ENCODE peak calls at places on chromosomes 7 and 10, in nine cellular contexts. G, B, O, H, W, M, N, A and T are unnamed samples.

GRCh38 chr10:70348228-70348850 is 34.1 kb downstream of the LRRC20 start:
- DNase-seq in G (no peak), B (peak; percentile 39), O (no peak), H (no peak), W (no peak), M (peak; percentile 44), N (no peak), A (peak; percentile 39), T (no peak)

GRCh38 chr7:36391436-36392198 is 2.0 kb downstream of the ANLN start:
- DNase-seq in G (no peak), B (no peak), O (no peak), H (peak; percentile 24), W (no peak), M (no peak), N (no peak), A (no peak), T (no peak)

GRCh38 chr7:138834583-138834982 is 36.6 kb upstream of the ATP6V0A4 start:
- DNase-seq in G (no peak), B (no peak), O (no peak), H (no peak), W (no peak), M (no peak), N (no peak), A (no peak), T (no peak)

GRCh38 chr10:117175901-117176534 is 21.3 kb upstream of the KCNK18 start:
- DNase-seq in G (peak; percentile 86), B (peak; percentile 91), O (peak; percentile 71), H (peak; percentile 68), W (peak; percentile 85), M (peak; percentile 78), N (peak; percentile 35), A (peak; percentile 80), T (no peak)

GRCh38 chr7:23012797-23013714 is 874 bp downstream of the HYCC1 start:
- DNase-seq in G (peak; percentile 86), B (no peak), O (peak; percentile 46), H (no peak), W (peak; percentile 15), M (peak; percentile 76), N (no peak), A (no peak), T (no peak)

GRCh38 chr7:42237891-42238531 is 1.0 kb upstream of the GLI3 start:
- DNase-seq in G (peak; percentile 89), B (peak; percentile 81), O (peak; percentile 83), H (peak; percentile 51), W (peak; percentile 49), M (peak; percentile 95), N (peak; percentile 81), A (no peak), T (no peak)

GRCh38 chr10:130021373-130021950 is 57.4 kb upstream of the EBF3 start:
- DNase-seq in G (no peak), B (peak; percentile 20), O (peak; percentile 58), H (peak; percentile 87), W (no peak), M (no peak), N (no peak), A (no peak), T (no peak)

GRCh38 chr10:114239117-114239993 is at the start of gene VWA2:
- DNase-seq in G (no peak), B (no peak), O (peak; percentile 47), H (no peak), W (peak; percentile 57), M (no peak), N (peak; percentile 34), A (peak; percentile 76), T (no peak)

GRCh38 chr7:2199956-2200583 is 32.7 kb downstream of the MAD1L1 start:
- DNase-seq in G (no peak), B (no peak), O (no peak), H (no peak), W (no peak), M (no peak), N (no peak), A (no peak), T (no peak)

GRCh38 chr7:35975851-35976454 is 175.1 kb downstream of the SEPTIN7 start:
- DNase-seq in G (no peak), B (peak; percentile 81), O (no peak), H (peak; percentile 77), W (peak; percentile 31), M (no peak), N (no peak), A (no peak), T (no peak)

GRCh38 chr10:114259825-114260224 is 20.8 kb downstream of the VWA2 start:
- DNase-seq in G (peak; percentile 88), B (peak; percentile 36), O (peak; percentile 81), H (peak; percentile 21), W (no peak), M (no peak), N (no peak), A (no peak), T (no peak)

GRCh38 chr7:128427289-128427891 is 17.6 kb upstream of the IMPDH1 start:
- DNase-seq in G (no peak), B (peak; percentile 68), O (no peak), H (peak; percentile 58), W (no peak), M (no peak), N (no peak), A (peak; percentile 46), T (no peak)

GRCh38 chr7:144001543-144001942 is 1.4 kb downstream of the OR6B1 start:
- DNase-seq in G (no peak), B (no peak), O (no peak), H (no peak), W (no peak), M (no peak), N (no peak), A (no peak), T (no peak)

GRCh38 chr10:29535778-29536459 is 98.9 kb downstream of the SVIL start:
- DNase-seq in G (no peak), B (no peak), O (no peak), H (no peak), W (no peak), M (no peak), N (no peak), A (peak; percentile 39), T (no peak)

GRCh38 chr7:41882271-41882670 is 179.4 kb upstream of the INHBA start:
- DNase-seq in G (no peak), B (no peak), O (no peak), H (no peak), W (no peak), M (no peak), N (no peak), A (no peak), T (no peak)

GRCh38 chr7:108605582-108606173 is 36.0 kb downstream of the DNAJB9 start:
- DNase-seq in G (no peak), B (no peak), O (no peak), H (peak; percentile 8), W (no peak), M (no peak), N (no peak), A (no peak), T (no peak)

GRCh38 chr10:59857049-59857448 is 49.3 kb downstream of the CCDC6 start:
- DNase-seq in G (no peak), B (no peak), O (no peak), H (peak; percentile 11), W (no peak), M (no peak), N (no peak), A (no peak), T (no peak)

GRCh38 chr10:69458426-69459100 is 7.3 kb downstream of the TSPAN15 start:
- DNase-seq in G (no peak), B (no peak), O (no peak), H (no peak), W (peak; percentile 88), M (peak; percentile 71), N (no peak), A (peak; percentile 87), T (no peak)

DNA sequence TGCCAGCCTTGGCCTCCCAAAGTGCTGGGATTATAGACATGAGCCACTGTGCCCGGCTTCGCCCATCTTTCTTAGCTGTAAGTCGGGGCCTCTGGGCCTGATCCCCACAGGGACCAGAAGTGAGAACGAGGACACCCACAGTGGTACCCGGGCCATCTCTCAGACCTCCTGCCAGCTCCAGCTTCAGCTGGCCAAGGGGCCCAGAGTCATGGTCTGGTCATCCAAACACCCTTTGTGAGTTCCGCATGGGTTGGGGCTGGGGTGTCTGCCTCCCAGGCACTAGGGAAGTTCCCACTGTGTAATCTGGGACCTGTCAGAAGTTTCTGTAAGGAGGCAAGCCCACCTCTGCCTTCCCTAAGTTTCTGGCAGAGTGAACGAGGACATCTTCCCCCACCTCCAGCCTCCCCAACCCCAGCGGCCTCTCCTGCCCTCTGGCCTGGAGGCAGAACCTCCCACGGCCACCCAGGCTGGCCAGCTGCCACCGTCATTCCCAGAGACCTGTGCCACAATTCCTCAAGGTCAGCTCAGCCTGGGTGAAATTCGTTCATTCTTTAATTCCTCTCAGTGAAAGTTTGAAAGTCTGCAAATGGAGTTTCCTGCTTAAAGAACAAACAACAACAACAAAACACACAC is 19.5 kb upstream of the FOXL3 start:
- DNase-seq in G (no peak), B (no peak), O (peak; percentile 10), H (no peak), W (no peak), M (no peak), N (no peak), A (no peak), T (no peak)
- H3K9me3 ChIP-seq in G (no peaks in the 10 kb centered on the region), B (no peaks in the 10 kb centered on the region), O (peaks cover 7% of the 10 kb centered on the region), H (peaks cover 12% of the 10 kb centered on the region), W (no peaks in the 10 kb centered on the region), M (no peaks in the 10 kb centered on the region), N (peaks cover 15% of the 10 kb centered on the region), A (no peaks in the 10 kb centered on the region), T (no peaks in the 10 kb centered on the region)

DNA sequence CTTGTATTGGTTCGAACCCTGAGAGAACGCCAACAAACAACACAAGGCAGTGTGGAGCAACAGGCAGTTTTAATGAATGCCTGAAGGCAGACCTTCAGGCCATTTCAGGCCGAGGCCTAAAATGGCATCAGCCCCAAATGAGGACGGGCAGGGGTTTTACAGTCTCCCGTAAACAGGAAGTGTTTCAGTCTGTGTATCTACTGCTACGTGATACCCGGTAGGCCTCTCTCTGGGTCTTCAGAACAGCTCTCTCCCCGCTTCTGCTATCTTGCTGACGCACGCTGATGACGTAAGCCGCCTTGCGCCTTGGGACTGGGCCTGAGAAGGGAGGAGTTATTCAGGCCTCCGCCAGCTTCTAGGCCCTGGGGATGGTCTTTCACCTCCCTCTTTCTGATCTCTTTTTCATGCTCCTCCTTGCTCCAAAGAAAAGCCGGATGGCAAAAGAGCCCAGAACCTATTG is 67.7 kb downstream of the ST8SIA6 start:
- DNase-seq in G (no peak), B (peak; percentile 91), O (peak; percentile 33), H (no peak), W (no peak), M (no peak), N (no peak), A (no peak), T (no peak)
- H3K4me1 ChIP-seq in G (peaks cover 17% of the 10 kb centered on the region), B (no peaks in the 10 kb centered on the region), O (peaks cover 32% of the 10 kb centered on the region), H (no peaks in the 10 kb centered on the region), W (peaks cover 10% of the 10 kb centered on the region), M (no peaks in the 10 kb centered on the region), N (peaks cover 7% of the 10 kb centered on the region), A (peaks cover 7% of the 10 kb centered on the region), T (no peaks in the 10 kb centered on the region)

GRCh38 chr7:136103545-136104268 is 126.5 kb upstream of the MTPN start:
- DNase-seq in G (no peak), B (no peak), O (no peak), H (no peak), W (no peak), M (no peak), N (no peak), A (no peak), T (no peak)
- TF ChIP-seq POLR2A in G (no peak), B (no peak), O (no peak), H (no peak), W (no peak), M (no peak), N (no peak), A (no peak), T (no peak)

GRCh38 chr7:65409363-65409762 is 35.7 kb downstream of the ZNF92 start:
- DNase-seq in G (no peak), B (no peak), O (no peak), H (no peak), W (no peak), M (no peak), N (no peak), A (no peak), T (no peak)

GRCh38 chr7:65404020-65404419 is 30.4 kb downstream of the ZNF92 start:
- DNase-seq in G (no peak), B (no peak), O (no peak), H (no peak), W (no peak), M (no peak), N (no peak), A (no peak), T (no peak)
- H3K9me3 ChIP-seq in G (peaks cover 40% of the 10 kb centered on the region), B (peaks cover 32% of the 10 kb centered on the region), O (peaks cover 13% of the 10 kb centered on the region), H (peaks cover 13% of the 10 kb centered on the region), W (peaks cover 54% of the 10 kb centered on the region), M (peaks cover 40% of the 10 kb centered on the region), N (peaks cover 59% of the 10 kb centered on the region), A (peaks cover 15% of the 10 kb centered on the region), T (peaks cover 76% of the 10 kb centered on the region)